ENCODE peak calls at places on chromosome 14, in seven cellular contexts. D, L, E, J, N, Q and V are unnamed samples. For H3K36me3 and H3K27me3, the result is how much of the 10 kb centered on the place peaks cover.

GRCh38 chr14:22095845-22096510 is 422.4 kb upstream of the OR4E1 start:
- DNase-seq in E (peak), Q (no peak), J (no peak), N (no peak), L (no peak), D (no peak), V (no peak)

GRCh38 chr14:33773205-33774030 is 177.5 kb downstream of the EGLN3 start:
- DNase-seq in J (no peak), D (no peak), N (no peak), L (no peak), Q (no peak), E (no peak), V (no peak)

GRCh38 chr14:56482306-56482705 is 97.3 kb upstream of the TMEM260 start:
- DNase-seq in N (peak), Q (no peak), J (no peak), D (no peak), L (peak), E (no peak), V (peak)

GRCh38 chr14:90676859-90677258 is 139.4 kb downstream of the TTC7B start:
- DNase-seq in D (peak), J (no peak), Q (no peak), E (no peak), N (no peak), L (peak), V (no peak)

GRCh38 chr14:52802597-52802996 is 11.2 kb upstream of the GNPNAT1 start:
- DNase-seq in E (no peak), J (no peak), D (peak), N (no peak), L (peak), Q (no peak), V (no peak)

GRCh38 chr14:91406982-91407381 is 10.6 kb downstream of the CCDC88C start:
- DNase-seq in J (no peak), N (no peak), E (no peak), L (no peak), Q (no peak), D (no peak), V (no peak)

GRCh38 chr14:87935895-87936294 is 57.1 kb downstream of the GALC start:
- DNase-seq in J (no peak), N (no peak), Q (no peak), E (no peak), L (no peak), D (no peak), V (no peak)

GRCh38 chr14:105086833-105087307 is 21.6 kb upstream of the GPR132 start:
- DNase-seq in D (peak), E (peak), J (peak), N (peak), L (peak), Q (peak), V (peak)

GRCh38 chr14:48792376-48793024 is 793.7 kb downstream of the RPS29 start:
- DNase-seq in N (no peak), J (peak), L (peak), Q (no peak), E (no peak), D (peak), V (no peak)

GRCh38 chr14:98890556-98891340 is 381.2 kb downstream of the BCL11B start:
- DNase-seq in J (no peak), N (peak), L (no peak), D (no peak), E (no peak), Q (no peak), V (no peak)

GRCh38 chr14:81366259-81366658 is 33.9 kb downstream of the STON2 start:
- DNase-seq in J (no peak), Q (no peak), L (no peak), D (peak), N (no peak), E (no peak), V (no peak)

GRCh38 chr14:100629098-100629497 is 41.9 kb upstream of the BEGAIN start:
- DNase-seq in E (no peak), N (no peak), Q (no peak), D (no peak), L (no peak), J (no peak), V (peak)

GRCh38 chr14:104505085-104506074 is 74.2 kb upstream of the C14orf180 start:
- DNase-seq in L (no peak), J (no peak), N (no peak), Q (no peak), D (no peak), E (no peak), V (peak)

GRCh38 chr14:72812292-72812851 is 81.5 kb downstream of the DPF3 start:
- DNase-seq in E (no peak), Q (no peak), N (no peak), J (no peak), L (no peak), D (no peak), V (peak)

GRCh38 chr14:83632375-83632774 is 1897.6 kb upstream of the FLRT2 start:
- DNase-seq in N (no peak), J (no peak), E (no peak), D (no peak), L (no peak), Q (no peak), V (no peak)

GRCh38 chr14:23307146-23307447 is 464 bp downstream of the BCL2L2 start:
- DNase-seq in Q (no peak), E (no peak), N (no peak), J (no peak), L (no peak), D (no peak), V (no peak)

GRCh38 chr14:23306412-23307145 is at the start of gene BCL2L2:
- DNase-seq in L (peak), J (peak), N (peak), E (no peak), D (peak), Q (no peak), V (peak)

GRCh38 chr14:75426332-75427125 is 1.3 kb upstream of the JDP2 start:
- DNase-seq in J (no peak), L (no peak), E (peak), Q (no peak), D (no peak), N (no peak), V (no peak)

GRCh38 chr14:25121342-25122129 is 71.6 kb upstream of the STXBP6 start:
- DNase-seq in L (peak), N (no peak), Q (no peak), J (no peak), D (peak), E (no peak), V (no peak)

GRCh38 chr14:89748004-89748403 is 206.5 kb downstream of the EFCAB11 start:
- DNase-seq in N (no peak), J (no peak), Q (no peak), E (no peak), L (peak), D (peak), V (no peak)

GRCh38 chr14:102474934-102475333 is 34.6 kb downstream of the ANKRD9 start:
- DNase-seq in J (peak), L (peak), Q (no peak), N (no peak), D (peak), E (no peak), V (no peak)

GRCh38 chr14:75095690-75096089 is 26.2 kb downstream of the ZC2HC1C start:
- DNase-seq in J (no peak), D (no peak), L (no peak), Q (no peak), E (no peak), N (no peak), V (no peak)

GRCh38 chr14:102778616-102779351 is 1.5 kb downstream of the TRAF3 start:
- DNase-seq in D (peak), N (no peak), J (no peak), Q (no peak), L (peak), E (peak), V (peak)

GRCh38 chr14:93063393-93063792 is 52.3 kb downstream of the ITPK1 start:
- DNase-seq in Q (no peak), L (no peak), N (no peak), J (no peak), E (no peak), D (no peak), V (no peak)

GRCh38 chr14:21346532-21347135 is 37.2 kb downstream of the SUPT16H start:
- DNase-seq in E (no peak), D (peak), J (no peak), N (no peak), L (peak), Q (no peak), V (no peak)

GRCh38 chr14:68814376-68815287 is 21.8 kb upstream of the ZFP36L1 start:
- DNase-seq in D (peak), J (no peak), E (peak), Q (peak), L (peak), N (peak), V (peak)

GRCh38 chr14:39246618-39247017 is 12.9 kb downstream of the MIA2 start:
- DNase-seq in N (no peak), E (no peak), J (no peak), D (no peak), Q (no peak), L (no peak), V (no peak)

GRCh38 chr14:64501326-64502171 is 2.1 kb downstream of the ZBTB25 start:
- DNase-seq in J (peak), Q (no peak), E (peak), N (peak), D (peak), L (peak), V (no peak)

GRCh38 chr14:73441286-73441685 is 17.1 kb downstream of the NUMB start:
- DNase-seq in D (no peak), E (no peak), N (no peak), L (no peak), J (no peak), Q (no peak), V (no peak)

GRCh38 chr14:64474698-64475097 is 9.4 kb downstream of the AKAP5 start:
- DNase-seq in J (no peak), N (no peak), E (no peak), L (no peak), Q (no peak), D (no peak), V (no peak)

DNA sequence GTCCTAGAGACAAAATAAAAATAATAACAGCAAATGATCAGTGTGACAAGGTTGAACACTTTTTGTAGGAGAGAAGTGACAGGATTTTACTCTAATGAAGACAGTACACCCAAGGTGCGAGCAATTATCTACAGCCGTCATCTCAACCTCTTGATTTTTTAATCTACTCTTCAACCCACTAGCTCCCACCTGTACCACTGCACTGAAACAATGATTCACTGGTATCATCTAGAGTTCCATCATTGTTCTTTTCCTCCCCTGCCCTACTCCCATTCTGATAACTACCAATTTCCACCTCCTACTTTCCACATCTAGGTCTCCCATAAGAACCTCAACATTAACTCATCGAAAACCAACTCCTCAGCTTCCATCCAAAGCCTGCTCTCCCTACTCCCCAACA is 99.8 kb downstream of the PPP2R5E start:
- DNase-seq in L (no peak), D (no peak), E (no peak), N (no peak), Q (no peak), J (no peak), V (no peak)
- H3K4me3 ChIP-seq in L (no peak), D (no peak), E (no peak), N (no peak), Q (no peak), J (no peak), V (no peak)

GRCh38 chr14:42228611-42229010 is 621.9 kb downstream of the LRFN5 start:
- DNase-seq in E (no peak), J (no peak), D (no peak), N (no peak), L (no peak), Q (no peak), V (no peak)
- H3K36me3 ChIP-seq in E (under half), J (under half), D (under half), N (under half), L (under half), Q (under half), V (under half)

GRCh38 chr14:94770815-94771190 is 890 bp upstream of the GSC start:
- DNase-seq in L (no peak), Q (no peak), J (no peak), N (no peak), D (no peak), E (no peak), V (no peak)
- H3K27me3 ChIP-seq in L (half or more), Q (under half), J (half or more), N (half or more), D (half or more), E (under half), V (half or more)

DNA sequence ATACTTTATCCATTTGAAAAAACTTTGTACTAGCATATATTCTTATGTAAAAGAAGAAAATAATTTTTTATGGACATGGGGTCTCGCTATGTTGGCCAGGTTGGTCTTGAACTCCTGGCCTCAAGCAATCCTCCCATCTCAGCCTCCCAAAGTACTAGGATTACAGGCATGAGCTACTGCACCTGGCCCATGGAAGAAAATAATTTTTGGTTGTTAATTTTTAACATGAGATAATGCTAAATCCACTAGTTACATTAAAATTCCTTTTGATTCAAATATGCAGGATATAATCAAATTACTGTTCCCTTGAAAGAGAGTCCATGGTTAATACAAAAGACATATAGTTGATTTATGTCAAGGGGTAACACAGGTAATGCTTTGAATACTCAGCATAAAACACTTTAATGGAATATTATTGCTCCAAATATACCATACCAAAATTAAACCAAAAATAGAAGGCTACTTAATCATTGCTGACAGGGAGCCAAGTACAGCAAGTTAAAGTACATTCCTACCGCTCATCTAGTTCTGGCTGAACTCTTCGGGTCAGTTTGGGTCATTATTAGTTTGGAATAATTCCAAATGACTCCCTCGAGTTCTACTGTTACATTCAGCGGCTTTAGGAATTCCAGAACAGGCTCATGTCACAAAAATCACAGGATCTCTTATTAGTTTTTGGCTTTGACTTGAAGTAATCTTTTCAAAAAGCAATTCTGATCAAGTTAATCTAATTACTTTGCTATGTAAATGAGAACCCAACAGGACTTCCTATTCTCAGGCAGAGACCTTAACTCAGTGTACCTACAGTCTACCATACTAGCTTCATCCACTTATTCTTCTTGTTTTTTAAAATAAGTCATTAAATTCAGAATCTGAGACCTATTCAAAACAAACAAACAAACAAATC is 6.1 kb downstream of the SOS2 start:
- DNase-seq in L (peak), N (no peak), J (no peak), Q (no peak), D (peak), E (no peak), V (no peak)
- H3K4me3 ChIP-seq in L (no peak), N (no peak), J (no peak), Q (no peak), D (peak), E (no peak), V (no peak)

GRCh38 chr14:34781242-34781641 is 66.8 kb upstream of the CFL2 start:
- DNase-seq in E (no peak), D (peak), Q (no peak), L (peak), J (no peak), N (no peak), V (no peak)

GRCh38 chr14:34782031-34782430 is 67.6 kb upstream of the CFL2 start:
- DNase-seq in L (peak), N (no peak), D (no peak), J (no peak), Q (no peak), E (no peak), V (no peak)

GRCh38 chr14:34778744-34779143 is 64.4 kb upstream of the CFL2 start:
- DNase-seq in N (no peak), Q (no peak), L (no peak), E (no peak), J (no peak), D (no peak), V (no peak)

GRCh38 chr14:34775922-34776321 is 61.5 kb upstream of the CFL2 start:
- DNase-seq in J (no peak), D (no peak), N (no peak), Q (no peak), E (no peak), L (no peak), V (no peak)

GRCh38 chr14:34780646-34781045 is 66.3 kb upstream of the CFL2 start:
- DNase-seq in D (no peak), L (peak), Q (no peak), E (no peak), N (no peak), J (no peak), V (no peak)
- H3K36me3 ChIP-seq in D (under half), L (under half), Q (under half), E (half or more), N (half or more), J (half or more), V (under half)

GRCh38 chr14:37583358-37584210 is 11.5 kb downstream of the FOXA1 start:
- DNase-seq in E (no peak), J (peak), D (no peak), L (peak), N (peak), Q (no peak), V (peak)

GRCh38 chr14:37584211-37585100 is 10.6 kb downstream of the FOXA1 start:
- DNase-seq in D (no peak), L (no peak), N (no peak), Q (no peak), J (peak), E (no peak), V (peak)

GRCh38 chr14:37580146-37580545 is 14.9 kb downstream of the FOXA1 start:
- DNase-seq in J (no peak), D (no peak), E (no peak), L (no peak), N (no peak), Q (no peak), V (no peak)

GRCh38 chr14:37585101-37585479 is 10.0 kb downstream of the FOXA1 start:
- DNase-seq in Q (no peak), N (no peak), J (no peak), D (no peak), L (no peak), E (no peak), V (peak)

DNA sequence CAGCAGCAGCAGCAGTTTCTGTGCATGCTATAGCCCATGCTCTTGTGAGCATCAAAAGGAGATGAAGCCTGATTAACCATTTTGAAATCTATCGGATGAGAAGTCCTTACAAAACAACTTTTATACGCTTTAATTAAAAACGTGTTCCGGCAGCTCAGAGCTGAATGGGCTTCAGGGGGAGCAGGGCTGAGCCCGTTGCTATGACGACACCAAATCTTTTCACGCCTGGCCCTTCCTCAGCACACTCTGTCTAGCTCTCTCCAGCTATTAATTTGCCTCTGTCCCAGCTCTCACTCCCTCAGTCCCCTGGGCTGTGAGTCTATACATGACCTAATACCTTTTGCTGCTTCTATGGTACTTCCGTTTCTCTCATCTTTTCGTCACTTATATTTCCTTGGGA is 15.8 kb downstream of the FOXA1 start:
- DNase-seq in L (no peak), D (no peak), Q (no peak), E (no peak), N (peak), J (no peak), V (peak)
- H3K27me3 ChIP-seq in L (under half), D (under half), Q (under half), E (under half), N (under half), J (under half), V (under half)